ENCODE peak calls at places on chromosome 11, in five cellular contexts. One of them, this sample, is unnamed.

GRCh38 chr11:74460065-74460464 is 7.3 kb downstream of the KCNE3 start:
- DNase-seq in SK-N-SH: no peak
- DNase-seq in A549: no peak
- DNase-seq in GM12878: no peak
- DNase-seq in K562: peak; percentile 49
- DNase-seq in this sample: no peak

GRCh38 chr11:134932761-134933160 is 520.7 kb upstream of the B3GAT1 start:
- DNase-seq in SK-N-SH: no peak
- DNase-seq in A549: no peak
- DNase-seq in GM12878: no peak
- DNase-seq in K562: no peak
- DNase-seq in this sample: no peak

GRCh38 chr11:58334708-58335107 is 24.2 kb downstream of the OR5B17 start:
- DNase-seq in SK-N-SH: no peak
- DNase-seq in A549: no peak
- DNase-seq in GM12878: no peak
- DNase-seq in K562: no peak
- DNase-seq in this sample: no peak

GRCh38 chr11:75279273-75279672 is 38.7 kb downstream of the TPBGL start:
- DNase-seq in SK-N-SH: no peak
- DNase-seq in A549: no peak
- DNase-seq in GM12878: no peak
- DNase-seq in K562: no peak
- DNase-seq in this sample: no peak

GRCh38 chr11:110134120-110134519 is 40.9 kb downstream of the ZC3H12C start:
- DNase-seq in SK-N-SH: no peak
- DNase-seq in A549: no peak
- DNase-seq in GM12878: no peak
- DNase-seq in K562: no peak
- DNase-seq in this sample: no peak

GRCh38 chr11:71505001-71505400 is 22.1 kb upstream of the KRTAP5-7 start:
- DNase-seq in SK-N-SH: peak; percentile 56
- DNase-seq in A549: no peak
- DNase-seq in GM12878: no peak
- DNase-seq in K562: no peak
- DNase-seq in this sample: no peak

GRCh38 chr11:59145534-59145933 is 2.9 kb downstream of the FAM111A start:
- DNase-seq in SK-N-SH: no peak
- DNase-seq in A549: no peak
- DNase-seq in GM12878: no peak
- DNase-seq in K562: no peak
- DNase-seq in this sample: no peak

GRCh38 chr11:130979386-130979972 is 63.2 kb upstream of the SNX19 start:
- DNase-seq in SK-N-SH: peak; percentile 8
- DNase-seq in A549: peak; percentile 3
- DNase-seq in GM12878: no peak
- DNase-seq in K562: no peak
- DNase-seq in this sample: no peak

GRCh38 chr11:73040046-73040445 is 102.1 kb downstream of the FCHSD2 start:
- DNase-seq in SK-N-SH: no peak
- DNase-seq in A549: no peak
- DNase-seq in GM12878: no peak
- DNase-seq in K562: no peak
- DNase-seq in this sample: no peak

GRCh38 chr11:36222755-36223635 is 66.2 kb downstream of the COMMD9 start:
- DNase-seq in SK-N-SH: no peak
- DNase-seq in A549: no peak
- DNase-seq in GM12878: no peak
- DNase-seq in K562: no peak
- DNase-seq in this sample: no peak

GRCh38 chr11:110505514-110506284 is 76.0 kb downstream of the FDX1 start:
- DNase-seq in SK-N-SH: no peak
- DNase-seq in A549: no peak
- DNase-seq in GM12878: no peak
- DNase-seq in K562: no peak
- DNase-seq in this sample: no peak

GRCh38 chr11:113147249-113147648 is 167.1 kb upstream of the TTC12 start:
- DNase-seq in SK-N-SH: no peak
- DNase-seq in A549: no peak
- DNase-seq in GM12878: no peak
- DNase-seq in K562: no peak
- DNase-seq in this sample: no peak

GRCh38 chr11:110130642-110131238 is 37.5 kb downstream of the ZC3H12C start:
- DNase-seq in SK-N-SH: peak; percentile 49
- DNase-seq in A549: no peak
- DNase-seq in GM12878: no peak
- DNase-seq in K562: no peak
- DNase-seq in this sample: no peak

GRCh38 chr11:76701701-76702100 is 31.2 kb upstream of the LRRC32 start:
- DNase-seq in SK-N-SH: no peak
- DNase-seq in A549: no peak
- DNase-seq in GM12878: no peak
- DNase-seq in K562: no peak
- DNase-seq in this sample: no peak

GRCh38 chr11:8631395-8632110 is 37.5 kb upstream of the STK33 start:
- DNase-seq in SK-N-SH: no peak
- DNase-seq in A549: no peak
- DNase-seq in GM12878: no peak
- DNase-seq in K562: no peak
- DNase-seq in this sample: no peak

GRCh38 chr11:73652046-73652730 is 5.8 kb downstream of the PLEKHB1 start:
- DNase-seq in SK-N-SH: no peak
- DNase-seq in A549: no peak
- DNase-seq in GM12878: no peak
- DNase-seq in K562: no peak
- DNase-seq in this sample: peak; percentile 97

GRCh38 chr11:64413417-64413816 is 54.5 kb downstream of the RPS6KA4 start:
- DNase-seq in SK-N-SH: no peak
- DNase-seq in A549: no peak
- DNase-seq in GM12878: no peak
- DNase-seq in K562: no peak
- DNase-seq in this sample: no peak
- TF ChIP-seq RAD21 in SK-N-SH: no peak
- TF ChIP-seq RAD21 in A549: no peak
- TF ChIP-seq RAD21 in GM12878: no peak
- TF ChIP-seq RAD21 in K562: no peak
- TF ChIP-seq RAD21 in this sample: no peak

GRCh38 chr11:68904458-68904847 is 762 bp downstream of the IGHMBP2 start:
- DNase-seq in SK-N-SH: peak; percentile 66
- DNase-seq in A549: no peak
- DNase-seq in GM12878: no peak
- DNase-seq in K562: peak; percentile 58
- DNase-seq in this sample: no peak

GRCh38 chr11:68905421-68906360 is 2.0 kb downstream of the IGHMBP2 start:
- DNase-seq in SK-N-SH: no peak
- DNase-seq in A549: no peak
- DNase-seq in GM12878: no peak
- DNase-seq in K562: no peak
- DNase-seq in this sample: no peak

GRCh38 chr11:68903288-68903630 is 373 bp downstream of the MRPL21 start:
- DNase-seq in SK-N-SH: no peak
- DNase-seq in A549: no peak
- DNase-seq in GM12878: no peak
- DNase-seq in K562: no peak
- DNase-seq in this sample: no peak

GRCh38 chr11:68900835-68901381 is 2.7 kb downstream of the MRPL21 start:
- DNase-seq in SK-N-SH: no peak
- DNase-seq in A549: no peak
- DNase-seq in GM12878: no peak
- DNase-seq in K562: no peak
- DNase-seq in this sample: no peak

GRCh38 chr11:68903631-68904457 is at the start of the genes IGHMBP2 and MRPL21:
- DNase-seq in SK-N-SH: peak; percentile 95
- DNase-seq in A549: peak; percentile 84
- DNase-seq in GM12878: no peak
- DNase-seq in K562: peak; percentile 90
- DNase-seq in this sample: peak; percentile 62
- TF ChIP-seq EP300 in SK-N-SH: no peak
- TF ChIP-seq EP300 in A549: no peak
- TF ChIP-seq EP300 in GM12878: no peak
- TF ChIP-seq EP300 in K562: peak; percentile 55
- TF ChIP-seq EP300 in this sample: peak; percentile 59

DNA sequence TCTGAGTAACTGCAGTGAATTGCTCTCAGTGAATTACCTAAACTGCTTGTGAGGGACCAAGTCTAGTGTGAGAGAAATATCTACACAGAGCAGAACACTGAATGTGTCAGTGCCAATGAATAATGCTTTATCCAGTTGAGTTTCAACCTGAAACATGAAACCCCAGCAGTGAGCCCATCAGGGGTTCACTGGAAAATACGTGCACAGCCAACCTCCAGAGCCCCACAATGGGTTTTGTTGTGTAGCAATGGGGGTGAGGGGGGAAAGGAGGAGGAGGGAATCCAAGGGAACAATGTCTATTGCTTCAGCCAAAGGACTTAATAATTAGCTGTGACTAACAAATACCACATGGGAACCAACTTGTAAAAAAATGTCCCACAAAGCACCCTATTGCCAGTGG is 99.5 kb downstream of the ARL14EP start:
- DNase-seq in SK-N-SH: no peak
- DNase-seq in A549: no peak
- DNase-seq in GM12878: no peak
- DNase-seq in K562: no peak
- DNase-seq in this sample: no peak
- TF ChIP-seq RAD21 in SK-N-SH: no peak
- TF ChIP-seq RAD21 in A549: no peak
- TF ChIP-seq RAD21 in GM12878: no peak
- TF ChIP-seq RAD21 in K562: no peak
- TF ChIP-seq RAD21 in this sample: no peak

DNA sequence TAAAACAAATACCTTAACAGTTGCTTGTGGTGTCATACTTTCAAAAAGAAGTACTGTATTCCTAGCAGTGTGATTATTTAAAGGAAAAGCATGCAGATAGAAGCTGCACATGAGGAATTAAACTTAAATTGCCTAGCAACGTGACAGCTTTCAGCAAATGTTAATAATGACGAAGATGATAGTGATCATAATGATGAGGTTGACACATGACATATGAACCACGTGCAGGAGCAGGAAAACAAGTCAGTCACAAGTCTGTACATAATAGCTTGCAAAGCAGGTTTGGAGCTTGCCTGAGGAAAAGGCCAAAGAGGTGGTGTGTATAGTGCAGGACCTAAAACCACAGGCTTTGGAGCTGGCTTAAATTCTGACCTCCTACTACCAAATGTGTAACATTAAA is 30.6 kb upstream of the PIK3C2A start:
- DNase-seq in SK-N-SH: no peak
- DNase-seq in A549: no peak
- DNase-seq in GM12878: no peak
- DNase-seq in K562: no peak
- DNase-seq in this sample: no peak
- TF ChIP-seq EP300 in SK-N-SH: no peak
- TF ChIP-seq EP300 in A549: no peak
- TF ChIP-seq EP300 in GM12878: no peak
- TF ChIP-seq EP300 in K562: no peak
- TF ChIP-seq EP300 in this sample: no peak

GRCh38 chr11:62707277-62707771 is at the start of the genes BSCL2 and GNG3:
- DNase-seq in SK-N-SH: peak; percentile 39
- DNase-seq in A549: no peak
- DNase-seq in GM12878: no peak
- DNase-seq in K562: peak; percentile 67
- DNase-seq in this sample: no peak
- TF ChIP-seq RAD21 in SK-N-SH: no peak
- TF ChIP-seq RAD21 in A549: no peak
- TF ChIP-seq RAD21 in GM12878: no peak
- TF ChIP-seq RAD21 in K562: no peak
- TF ChIP-seq RAD21 in this sample: no peak

GRCh38 chr11:46393231-46393616 is 1.6 kb upstream of the CHRM4 start:
- DNase-seq in SK-N-SH: no peak
- DNase-seq in A549: no peak
- DNase-seq in GM12878: no peak
- DNase-seq in K562: no peak
- DNase-seq in this sample: no peak

GRCh38 chr11:46391186-46391577 is 394 bp downstream of the CHRM4 start:
- DNase-seq in SK-N-SH: peak; percentile 65
- DNase-seq in A549: no peak
- DNase-seq in GM12878: no peak
- DNase-seq in K562: no peak
- DNase-seq in this sample: no peak

GRCh38 chr11:46391578-46392420 is at the start of gene CHRM4:
- DNase-seq in SK-N-SH: peak; percentile 94
- DNase-seq in A549: peak; percentile 80
- DNase-seq in GM12878: no peak
- DNase-seq in K562: peak; percentile 93
- DNase-seq in this sample: peak; percentile 24

GRCh38 chr11:46393759-46394158 is 2.2 kb upstream of the CHRM4 start:
- DNase-seq in SK-N-SH: no peak
- DNase-seq in A549: no peak
- DNase-seq in GM12878: no peak
- DNase-seq in K562: no peak
- DNase-seq in this sample: no peak

DNA sequence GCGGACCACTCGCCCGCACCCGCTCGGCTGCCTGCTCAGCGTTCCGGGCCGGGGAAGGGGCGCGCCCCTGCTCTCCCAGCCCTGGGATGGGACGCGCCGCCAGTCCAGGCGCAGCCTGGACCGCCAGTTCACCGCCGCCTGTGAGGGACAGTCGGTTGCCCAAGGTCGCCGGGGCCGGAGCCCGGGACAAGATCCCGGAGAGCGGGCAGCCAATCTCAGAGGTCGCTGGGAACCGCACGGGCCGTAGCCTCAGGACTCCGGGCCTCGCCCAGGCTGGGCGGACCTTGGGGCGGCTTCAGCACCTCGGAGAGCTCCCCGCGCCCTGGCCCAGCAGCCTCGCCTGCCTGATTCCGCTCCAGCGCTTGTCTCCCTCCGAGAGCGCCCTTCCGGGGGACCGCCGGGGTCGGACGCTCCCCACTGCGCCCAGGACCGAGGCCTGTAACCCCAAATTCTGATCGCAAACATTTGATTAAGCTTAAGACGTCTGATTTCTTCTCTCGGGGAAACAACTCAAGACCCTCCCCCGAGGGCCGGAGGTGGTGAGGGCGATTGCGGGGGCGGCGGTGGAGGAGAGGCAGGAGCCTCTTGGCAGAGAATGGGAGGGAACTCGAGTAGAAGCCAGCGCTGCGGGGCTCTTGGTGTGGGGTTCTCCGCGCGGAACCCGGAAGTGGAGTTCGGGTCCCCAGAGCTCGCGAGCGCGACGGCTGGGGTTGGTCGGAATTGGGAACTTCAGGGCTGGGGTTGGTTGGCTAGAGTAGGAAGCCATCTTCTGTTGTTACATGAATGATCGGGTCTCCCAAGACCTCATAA is 1.1 kb upstream of the CHRM4 start:
- DNase-seq in SK-N-SH: peak; percentile 80
- DNase-seq in A549: peak; percentile 87
- DNase-seq in GM12878: no peak
- DNase-seq in K562: peak; percentile 94
- DNase-seq in this sample: peak; percentile 66
- TF ChIP-seq EP300 in SK-N-SH: no peak
- TF ChIP-seq EP300 in A549: no peak
- TF ChIP-seq EP300 in GM12878: no peak
- TF ChIP-seq EP300 in K562: no peak
- TF ChIP-seq EP300 in this sample: peak; percentile 50

GRCh38 chr11:127875076-127875475 is 712.3 kb downstream of the ETS1 start:
- DNase-seq in SK-N-SH: no peak
- DNase-seq in A549: no peak
- DNase-seq in GM12878: no peak
- DNase-seq in K562: no peak
- DNase-seq in this sample: no peak
- TF ChIP-seq RAD21 in SK-N-SH: no peak
- TF ChIP-seq RAD21 in A549: no peak
- TF ChIP-seq RAD21 in GM12878: no peak
- TF ChIP-seq RAD21 in K562: no peak
- TF ChIP-seq RAD21 in this sample: no peak